ENCODE peak calls at places on chromosomes 6 and 20, in nine cellular contexts. T is Calu3, V is ACHN, U is cardiac muscle cell, O is GM06990, G is HS-5, E is bronchial epithelial cell, Q is progenitor cell of endocrine pancreas, K is aorta. L is an unnamed sample.
A peak's percentile ranks its signal among the peaks of the same experiment; 100 is the strongest.

GRCh38 chr20:57332105-57333089 is 2.8 kb downstream of the SPO11 start:
- DNase-seq in E (peak; percentile 40), O (no peak), U (no peak), V (no peak), Q (no peak), K (no peak), T (no peak), G (no peak), L (no peak)

GRCh38 chr6:129882510-129883023 is 21.5 kb upstream of the TMEM244 start:
- DNase-seq in T (no peak), Q (no peak), V (no peak), K (no peak), G (no peak), O (peak; percentile 56), U (no peak), E (no peak), L (no peak)

GRCh38 chr6:170036916-170037315 is 254.0 kb downstream of the DLL1 start:
- DNase-seq in O (no peak), V (no peak), Q (no peak), U (no peak), T (no peak), K (peak; percentile 12), G (no peak), E (no peak), L (no peak)

GRCh38 chr6:114181629-114182028 is 161.2 kb downstream of the HS3ST5 start:
- DNase-seq in O (no peak), Q (no peak), G (no peak), T (no peak), K (no peak), V (no peak), U (no peak), E (no peak), L (no peak)

GRCh38 chr6:138289739-138290138 is 71.4 kb upstream of the PBOV1 start:
- DNase-seq in K (no peak), V (peak; percentile 21), E (no peak), G (no peak), T (peak; percentile 45), U (no peak), Q (peak; percentile 41), O (no peak), L (peak; percentile 46)

GRCh38 chr20:32761831-32762753 is at the start of gene DNMT3B:
- DNase-seq in Q (peak; percentile 83), K (peak; percentile 85), T (peak; percentile 92), G (peak; percentile 32), V (peak; percentile 84), E (no peak), U (peak; percentile 81), O (peak; percentile 78), L (peak; percentile 91)

GRCh38 chr6:146526192-146526591 is 17.4 kb upstream of the RAB32 start:
- DNase-seq in U (peak; percentile 40), Q (no peak), T (no peak), G (no peak), V (no peak), K (no peak), E (peak; percentile 24), O (no peak), L (no peak)

GRCh38 chr6:142856857-142857608 is 87.9 kb downstream of the HIVEP2 start:
- DNase-seq in G (no peak), E (no peak), V (no peak), K (no peak), U (no peak), Q (no peak), O (peak; percentile 66), T (no peak), L (no peak)

GRCh38 chr6:2971420-2972218 is at the start of gene SERPINB6:
- DNase-seq in G (peak; percentile 38), K (peak; percentile 87), Q (peak; percentile 39), E (no peak), O (no peak), U (peak; percentile 90), T (peak; percentile 45), V (peak; percentile 72), L (no peak)

GRCh38 chr6:119626884-119627619 is 277.5 kb upstream of the MAN1A1 start:
- DNase-seq in E (no peak), K (no peak), T (no peak), U (no peak), G (no peak), O (no peak), Q (no peak), V (no peak), L (no peak)

GRCh38 chr6:154629127-154629526 is 104.1 kb upstream of the SCAF8 start:
- DNase-seq in T (no peak), E (no peak), U (no peak), O (no peak), Q (no peak), K (no peak), V (no peak), G (no peak), L (no peak)

GRCh38 chr6:149342525-149342924 is 25.0 kb downstream of the TAB2 start:
- DNase-seq in U (no peak), K (no peak), G (no peak), Q (no peak), T (no peak), V (no peak), E (no peak), O (peak; percentile 39), L (no peak)

GRCh38 chr6:168526841-168527281 is 85.9 kb downstream of the SMOC2 start:
- DNase-seq in E (no peak), K (peak; percentile 61), T (no peak), O (no peak), G (no peak), U (peak; percentile 75), Q (no peak), V (no peak), L (no peak)

GRCh38 chr6:24788031-24788665 is 10.6 kb downstream of the ARMH2 start:
- DNase-seq in V (no peak), K (no peak), Q (no peak), G (no peak), O (no peak), E (peak; percentile 32), U (no peak), T (no peak), L (no peak)

GRCh38 chr6:10030942-10031537 is 383.8 kb downstream of the TFAP2A start:
- DNase-seq in O (no peak), G (peak; percentile 15), K (no peak), U (no peak), V (peak; percentile 46), E (peak; percentile 40), T (no peak), Q (no peak), L (no peak)

GRCh38 chr6:34897708-34898107 is 8.7 kb downstream of the ANKS1A start:
- DNase-seq in V (no peak), G (no peak), E (no peak), O (no peak), U (no peak), Q (no peak), T (no peak), K (no peak), L (no peak)

GRCh38 chr6:135243871-135244796 is 63.0 kb downstream of the MYB start:
- DNase-seq in K (no peak), U (no peak), E (peak; percentile 35), V (no peak), Q (no peak), O (no peak), G (no peak), T (no peak), L (no peak)

GRCh38 chr6:41125282-41125681 is 28.9 kb downstream of the TREML1 start:
- DNase-seq in E (no peak), T (no peak), O (no peak), K (no peak), U (no peak), G (no peak), V (no peak), Q (no peak), L (no peak)

GRCh38 chr20:53626584-53626983 is 32.9 kb upstream of the ZNF217 start:
- DNase-seq in Q (no peak), G (no peak), V (no peak), O (no peak), T (no peak), K (no peak), U (no peak), E (no peak), L (no peak)

GRCh38 chr6:15489563-15489962 is 173.3 kb downstream of the DTNBP1 start:
- DNase-seq in O (no peak), U (no peak), E (no peak), K (no peak), V (no peak), T (no peak), G (no peak), Q (no peak), L (no peak)

GRCh38 chr6:29793796-29794195 is 33.8 kb upstream of the HLA-G start:
- DNase-seq in V (no peak), T (no peak), Q (no peak), U (no peak), G (no peak), O (no peak), E (no peak), K (no peak), L (no peak)

GRCh38 chr6:5950448-5950847 is 56.3 kb downstream of the NRN1 start:
- DNase-seq in Q (no peak), U (peak; percentile 2), K (no peak), G (no peak), V (peak; percentile 34), O (peak; percentile 5), E (peak; percentile 4), T (peak; percentile 10), L (no peak)

GRCh38 chr20:17654649-17655285 is 27.3 kb downstream of the RRBP1 start:
- DNase-seq in T (peak; percentile 2), V (peak; percentile 22), U (peak; percentile 70), Q (peak; percentile 39), E (peak; percentile 15), G (no peak), K (no peak), O (no peak), L (no peak)

GRCh38 chr6:139355172-139355571 is 19.3 kb downstream of the CITED2 start:
- DNase-seq in G (no peak), K (no peak), U (no peak), T (no peak), V (no peak), Q (no peak), O (no peak), E (no peak), L (no peak)

L was measured in 8988T.